ENCODE peak calls at places on chromosome 22, in four cellular contexts. One of them, this sample, is unnamed.
A peak's percentile ranks its signal among the peaks of the same experiment; 100 is the strongest.

GRCh38 chr22:20531404-20532181 is 24.2 kb downstream of the MED15 start:
- DNase-seq in mesenteric fat pad: no peak
- DNase-seq in left ventricle myocardium inferior: peak; percentile 46
- DNase-seq in non-pigmented ciliary epithelial cell: no peak
- DNase-seq in this sample: no peak

GRCh38 chr22:40247976-40248375 is 70.3 kb downstream of the TNRC6B start:
- DNase-seq in mesenteric fat pad: no peak
- DNase-seq in left ventricle myocardium inferior: no peak
- DNase-seq in non-pigmented ciliary epithelial cell: no peak
- DNase-seq in this sample: no peak

GRCh38 chr22:36191106-36191836 is 10.3 kb downstream of the APOL4 start:
- DNase-seq in mesenteric fat pad: no peak
- DNase-seq in left ventricle myocardium inferior: peak; percentile 84
- DNase-seq in non-pigmented ciliary epithelial cell: no peak
- DNase-seq in this sample: no peak

GRCh38 chr22:26079009-26079408 is 90.3 kb upstream of the SEZ6L start:
- DNase-seq in mesenteric fat pad: no peak
- DNase-seq in left ventricle myocardium inferior: no peak
- DNase-seq in non-pigmented ciliary epithelial cell: no peak
- DNase-seq in this sample: no peak

GRCh38 chr22:30790366-30790765 is 95.7 kb downstream of the OSBP2 start:
- DNase-seq in mesenteric fat pad: no peak
- DNase-seq in left ventricle myocardium inferior: no peak
- DNase-seq in non-pigmented ciliary epithelial cell: no peak
- DNase-seq in this sample: no peak

GRCh38 chr22:33057363-33057995 is 702 bp downstream of the SYN3 start:
- DNase-seq in mesenteric fat pad: no peak
- DNase-seq in left ventricle myocardium inferior: no peak
- DNase-seq in non-pigmented ciliary epithelial cell: no peak
- DNase-seq in this sample: no peak

GRCh38 chr22:29310863-29311339 is 4.5 kb downstream of the GAS2L1 start:
- DNase-seq in mesenteric fat pad: peak; percentile 98
- DNase-seq in left ventricle myocardium inferior: peak; percentile 95
- DNase-seq in non-pigmented ciliary epithelial cell: peak; percentile 83
- DNase-seq in this sample: peak; percentile 90

GRCh38 chr22:47784991-47785390 is 1022.5 kb downstream of the TBC1D22A start:
- DNase-seq in mesenteric fat pad: no peak
- DNase-seq in left ventricle myocardium inferior: no peak
- DNase-seq in non-pigmented ciliary epithelial cell: no peak
- DNase-seq in this sample: no peak

GRCh38 chr22:50396751-50397370 is 53.7 kb downstream of the PPP6R2 start:
- DNase-seq in mesenteric fat pad: no peak
- DNase-seq in left ventricle myocardium inferior: no peak
- DNase-seq in non-pigmented ciliary epithelial cell: no peak
- DNase-seq in this sample: no peak

GRCh38 chr22:27726726-27727449 is 74.7 kb downstream of the MN1 start:
- DNase-seq in mesenteric fat pad: no peak
- DNase-seq in left ventricle myocardium inferior: peak; percentile 72
- DNase-seq in non-pigmented ciliary epithelial cell: no peak
- DNase-seq in this sample: no peak

GRCh38 chr22:17130199-17130598 is 9.0 kb upstream of the TMEM121B start:
- DNase-seq in mesenteric fat pad: no peak
- DNase-seq in left ventricle myocardium inferior: no peak
- DNase-seq in non-pigmented ciliary epithelial cell: no peak
- DNase-seq in this sample: no peak

GRCh38 chr22:46241397-46242007 is 8.6 kb downstream of the CDPF1 start:
- DNase-seq in mesenteric fat pad: no peak
- DNase-seq in left ventricle myocardium inferior: no peak
- DNase-seq in non-pigmented ciliary epithelial cell: no peak
- DNase-seq in this sample: no peak

GRCh38 chr22:25167082-25167481 is 32.6 kb upstream of the CRYBB3 start:
- DNase-seq in mesenteric fat pad: no peak
- DNase-seq in left ventricle myocardium inferior: no peak
- DNase-seq in non-pigmented ciliary epithelial cell: no peak
- DNase-seq in this sample: no peak

GRCh38 chr22:23065069-23065451 is 5.3 kb upstream of the GNAZ start:
- DNase-seq in mesenteric fat pad: peak; percentile 62
- DNase-seq in left ventricle myocardium inferior: no peak
- DNase-seq in non-pigmented ciliary epithelial cell: no peak
- DNase-seq in this sample: no peak

GRCh38 chr22:38524434-38524833 is 18.3 kb upstream of the DDX17 start:
- DNase-seq in mesenteric fat pad: no peak
- DNase-seq in left ventricle myocardium inferior: no peak
- DNase-seq in non-pigmented ciliary epithelial cell: no peak
- DNase-seq in this sample: no peak

GRCh38 chr22:17339095-17339693 is 30.1 kb upstream of the CECR2 start:
- DNase-seq in mesenteric fat pad: no peak
- DNase-seq in left ventricle myocardium inferior: no peak
- DNase-seq in non-pigmented ciliary epithelial cell: no peak
- DNase-seq in this sample: no peak

GRCh38 chr22:37485714-37486223 is 415 bp downstream of the MFNG start:
- DNase-seq in mesenteric fat pad: no peak
- DNase-seq in left ventricle myocardium inferior: no peak
- DNase-seq in non-pigmented ciliary epithelial cell: no peak
- DNase-seq in this sample: no peak

GRCh38 chr22:20571078-20571503 is 63.7 kb downstream of the MED15 start:
- DNase-seq in mesenteric fat pad: no peak
- DNase-seq in left ventricle myocardium inferior: peak; percentile 2
- DNase-seq in non-pigmented ciliary epithelial cell: no peak
- DNase-seq in this sample: no peak

GRCh38 chr22:45242778-45243191 is 2.1 kb upstream of the KIAA0930 start:
- DNase-seq in mesenteric fat pad: no peak
- DNase-seq in left ventricle myocardium inferior: no peak
- DNase-seq in non-pigmented ciliary epithelial cell: no peak
- DNase-seq in this sample: no peak

GRCh38 chr22:24982301-24983056 is 30.0 kb downstream of the KIAA1671 start:
- DNase-seq in mesenteric fat pad: no peak
- DNase-seq in left ventricle myocardium inferior: no peak
- DNase-seq in non-pigmented ciliary epithelial cell: no peak
- DNase-seq in this sample: no peak

GRCh38 chr22:18977824-18978425 is 41.8 kb upstream of the PRODH start:
- DNase-seq in mesenteric fat pad: no peak
- DNase-seq in left ventricle myocardium inferior: no peak
- DNase-seq in non-pigmented ciliary epithelial cell: no peak
- DNase-seq in this sample: no peak